ENCODE peak calls at places on chromosome 15, in six cellular contexts. One of them, this sample, is unnamed. For H3K27me3, the result is how much of the 10 kb centered on the place peaks cover.

GRCh38 chr15:34436956-34437442 is 609 bp downstream of the GOLGA8A start:
- DNase-seq in neural progenitor cell: peak
- DNase-seq in Peyer's patch: peak
- DNase-seq in psoas muscle: no peak
- DNase-seq in brain microvascular endothelial cell: no peak
- DNase-seq in testis: peak
- DNase-seq in this sample: peak

GRCh38 chr15:70231484-70231883 is 133.8 kb upstream of the TLE3 start:
- DNase-seq in neural progenitor cell: no peak
- DNase-seq in Peyer's patch: no peak
- DNase-seq in psoas muscle: no peak
- DNase-seq in brain microvascular endothelial cell: no peak
- DNase-seq in testis: no peak
- DNase-seq in this sample: no peak

GRCh38 chr15:87354661-87355410 is 901.7 kb downstream of the NTRK3 start:
- DNase-seq in neural progenitor cell: no peak
- DNase-seq in Peyer's patch: no peak
- DNase-seq in psoas muscle: no peak
- DNase-seq in brain microvascular endothelial cell: peak
- DNase-seq in testis: no peak
- DNase-seq in this sample: no peak

GRCh38 chr15:64009241-64009640 is 37.0 kb downstream of the DAPK2 start:
- DNase-seq in neural progenitor cell: no peak
- DNase-seq in Peyer's patch: no peak
- DNase-seq in psoas muscle: peak
- DNase-seq in brain microvascular endothelial cell: no peak
- DNase-seq in testis: no peak
- DNase-seq in this sample: no peak

GRCh38 chr15:82128401-82129143 is 82.8 kb upstream of the MEX3B start:
- DNase-seq in neural progenitor cell: no peak
- DNase-seq in Peyer's patch: no peak
- DNase-seq in psoas muscle: no peak
- DNase-seq in brain microvascular endothelial cell: no peak
- DNase-seq in testis: no peak
- DNase-seq in this sample: no peak

GRCh38 chr15:66784174-66784573 is 82.1 kb downstream of the SMAD6 start:
- DNase-seq in neural progenitor cell: no peak
- DNase-seq in Peyer's patch: no peak
- DNase-seq in psoas muscle: no peak
- DNase-seq in brain microvascular endothelial cell: no peak
- DNase-seq in testis: no peak
- DNase-seq in this sample: no peak

GRCh38 chr15:31230630-31231485 is 95.8 kb upstream of the KLF13 start:
- DNase-seq in neural progenitor cell: no peak
- DNase-seq in Peyer's patch: peak
- DNase-seq in psoas muscle: no peak
- DNase-seq in brain microvascular endothelial cell: no peak
- DNase-seq in testis: no peak
- DNase-seq in this sample: no peak

GRCh38 chr15:42058791-42059190 is 35.6 kb downstream of the PLA2G4D start:
- DNase-seq in neural progenitor cell: no peak
- DNase-seq in Peyer's patch: no peak
- DNase-seq in psoas muscle: no peak
- DNase-seq in brain microvascular endothelial cell: no peak
- DNase-seq in testis: peak
- DNase-seq in this sample: no peak

GRCh38 chr15:97736748-97737147 is 223.8 kb upstream of the ARRDC4 start:
- DNase-seq in neural progenitor cell: no peak
- DNase-seq in Peyer's patch: no peak
- DNase-seq in psoas muscle: no peak
- DNase-seq in brain microvascular endothelial cell: no peak
- DNase-seq in testis: no peak
- DNase-seq in this sample: no peak

GRCh38 chr15:42800731-42801474 is 64.0 kb upstream of the CDAN1 start:
- DNase-seq in neural progenitor cell: peak
- DNase-seq in Peyer's patch: no peak
- DNase-seq in psoas muscle: no peak
- DNase-seq in brain microvascular endothelial cell: no peak
- DNase-seq in testis: no peak
- DNase-seq in this sample: no peak

GRCh38 chr15:51947124-51947523 is 24.5 kb downstream of the LEO1 start:
- DNase-seq in neural progenitor cell: no peak
- DNase-seq in Peyer's patch: no peak
- DNase-seq in psoas muscle: no peak
- DNase-seq in brain microvascular endothelial cell: no peak
- DNase-seq in testis: no peak
- DNase-seq in this sample: no peak

GRCh38 chr15:68377766-68378165 is 54.2 kb downstream of the ITGA11 start:
- DNase-seq in neural progenitor cell: no peak
- DNase-seq in Peyer's patch: no peak
- DNase-seq in psoas muscle: no peak
- DNase-seq in brain microvascular endothelial cell: no peak
- DNase-seq in testis: no peak
- DNase-seq in this sample: no peak

GRCh38 chr15:56736308-56736707 is 3.0 kb upstream of the ZNF280D start:
- DNase-seq in neural progenitor cell: no peak
- DNase-seq in Peyer's patch: no peak
- DNase-seq in psoas muscle: no peak
- DNase-seq in brain microvascular endothelial cell: peak
- DNase-seq in testis: no peak
- DNase-seq in this sample: no peak

GRCh38 chr15:77030928-77031375 is 36.0 kb downstream of the PSTPIP1 start:
- DNase-seq in neural progenitor cell: peak
- DNase-seq in Peyer's patch: peak
- DNase-seq in psoas muscle: no peak
- DNase-seq in brain microvascular endothelial cell: no peak
- DNase-seq in testis: peak
- DNase-seq in this sample: no peak

GRCh38 chr15:36742696-36743095 is 163.3 kb downstream of the CDIN1 start:
- DNase-seq in neural progenitor cell: no peak
- DNase-seq in Peyer's patch: no peak
- DNase-seq in psoas muscle: no peak
- DNase-seq in brain microvascular endothelial cell: no peak
- DNase-seq in testis: no peak
- DNase-seq in this sample: no peak

GRCh38 chr15:81312790-81313543 is 11.0 kb downstream of the STARD5 start:
- DNase-seq in neural progenitor cell: no peak
- DNase-seq in Peyer's patch: peak
- DNase-seq in psoas muscle: peak
- DNase-seq in brain microvascular endothelial cell: peak
- DNase-seq in testis: peak
- DNase-seq in this sample: no peak

GRCh38 chr15:87672309-87672897 is 584.1 kb downstream of the NTRK3 start:
- DNase-seq in neural progenitor cell: peak
- DNase-seq in Peyer's patch: peak
- DNase-seq in psoas muscle: no peak
- DNase-seq in brain microvascular endothelial cell: peak
- DNase-seq in testis: peak
- DNase-seq in this sample: no peak

DNA sequence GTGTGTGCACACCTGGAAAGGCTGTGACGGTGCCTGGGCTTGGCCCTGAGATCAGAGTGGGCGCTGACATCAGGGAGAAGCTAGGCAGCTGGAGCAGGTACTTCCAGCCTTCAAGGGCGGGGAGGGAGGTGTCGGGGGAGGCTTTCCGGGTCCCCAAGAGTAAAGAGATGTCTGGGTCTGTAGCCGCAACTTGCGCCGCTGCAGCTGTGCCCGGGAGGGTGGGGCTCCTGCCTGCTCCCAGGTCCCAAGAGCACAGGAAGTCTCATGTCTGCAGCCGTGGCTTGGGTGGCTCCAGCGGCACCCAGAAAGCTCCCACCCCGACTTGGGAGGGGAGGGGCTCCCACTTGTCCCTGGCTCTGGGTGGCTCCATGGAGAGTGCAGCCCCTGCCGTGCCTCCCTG is 103.2 kb upstream of the BNIP2 start:
- DNase-seq in neural progenitor cell: no peak
- DNase-seq in Peyer's patch: peak
- DNase-seq in psoas muscle: no peak
- DNase-seq in brain microvascular endothelial cell: no peak
- DNase-seq in testis: no peak
- DNase-seq in this sample: no peak
- H3K27me3 ChIP-seq in neural progenitor cell: under half
- H3K27me3 ChIP-seq in Peyer's patch: under half
- H3K27me3 ChIP-seq in psoas muscle: under half
- H3K27me3 ChIP-seq in brain microvascular endothelial cell: under half
- H3K27me3 ChIP-seq in testis: under half
- H3K27me3 ChIP-seq in this sample: under half

GRCh38 chr15:38004218-38004848 is 69.9 kb downstream of the TMCO5A start:
- DNase-seq in neural progenitor cell: no peak
- DNase-seq in Peyer's patch: no peak
- DNase-seq in psoas muscle: no peak
- DNase-seq in brain microvascular endothelial cell: no peak
- DNase-seq in testis: no peak
- DNase-seq in this sample: no peak

GRCh38 chr15:38005949-38006800 is 71.7 kb downstream of the TMCO5A start:
- DNase-seq in neural progenitor cell: no peak
- DNase-seq in Peyer's patch: no peak
- DNase-seq in psoas muscle: no peak
- DNase-seq in brain microvascular endothelial cell: no peak
- DNase-seq in testis: peak
- DNase-seq in this sample: no peak

GRCh38 chr15:38002883-38003477 is 68.5 kb downstream of the TMCO5A start:
- DNase-seq in neural progenitor cell: peak
- DNase-seq in Peyer's patch: peak
- DNase-seq in psoas muscle: peak
- DNase-seq in brain microvascular endothelial cell: peak
- DNase-seq in testis: peak
- DNase-seq in this sample: no peak
- TF ChIP-seq CTCF in neural progenitor cell: peak
- TF ChIP-seq CTCF in Peyer's patch: peak
- TF ChIP-seq CTCF in psoas muscle: peak
- TF ChIP-seq CTCF in brain microvascular endothelial cell: peak
- TF ChIP-seq CTCF in testis: peak
- TF ChIP-seq CTCF in this sample: no peak

GRCh38 chr15:93716615-93717221 is 514.6 kb upstream of the MCTP2 start:
- DNase-seq in neural progenitor cell: no peak
- DNase-seq in Peyer's patch: no peak
- DNase-seq in psoas muscle: no peak
- DNase-seq in brain microvascular endothelial cell: no peak
- DNase-seq in testis: no peak
- DNase-seq in this sample: no peak
- H3K4me3 ChIP-seq in neural progenitor cell: no peak
- H3K4me3 ChIP-seq in Peyer's patch: no peak
- H3K4me3 ChIP-seq in psoas muscle: no peak
- H3K4me3 ChIP-seq in brain microvascular endothelial cell: no peak
- H3K4me3 ChIP-seq in testis: no peak
- H3K4me3 ChIP-seq in this sample: no peak

GRCh38 chr15:40925495-40925862 is 3.7 kb upstream of the DLL4 start:
- DNase-seq in neural progenitor cell: peak
- DNase-seq in Peyer's patch: no peak
- DNase-seq in psoas muscle: no peak
- DNase-seq in brain microvascular endothelial cell: no peak
- DNase-seq in testis: no peak
- DNase-seq in this sample: no peak
- H3K27me3 ChIP-seq in neural progenitor cell: half or more
- H3K27me3 ChIP-seq in Peyer's patch: under half
- H3K27me3 ChIP-seq in psoas muscle: half or more
- H3K27me3 ChIP-seq in brain microvascular endothelial cell: under half
- H3K27me3 ChIP-seq in testis: under half
- H3K27me3 ChIP-seq in this sample: under half

GRCh38 chr15:32998182-32998581 is 196.3 kb downstream of the FMN1 start:
- DNase-seq in neural progenitor cell: no peak
- DNase-seq in Peyer's patch: no peak
- DNase-seq in psoas muscle: no peak
- DNase-seq in brain microvascular endothelial cell: no peak
- DNase-seq in testis: no peak
- DNase-seq in this sample: no peak

GRCh38 chr15:32998979-32999677 is 195.4 kb downstream of the FMN1 start:
- DNase-seq in neural progenitor cell: no peak
- DNase-seq in Peyer's patch: no peak
- DNase-seq in psoas muscle: peak
- DNase-seq in brain microvascular endothelial cell: no peak
- DNase-seq in testis: no peak
- DNase-seq in this sample: no peak

GRCh38 chr15:32991544-32992192 is 202.8 kb downstream of the FMN1 start:
- DNase-seq in neural progenitor cell: no peak
- DNase-seq in Peyer's patch: no peak
- DNase-seq in psoas muscle: no peak
- DNase-seq in brain microvascular endothelial cell: no peak
- DNase-seq in testis: no peak
- DNase-seq in this sample: no peak

GRCh38 chr15:32993285-32993684 is 201.2 kb downstream of the FMN1 start:
- DNase-seq in neural progenitor cell: peak
- DNase-seq in Peyer's patch: no peak
- DNase-seq in psoas muscle: no peak
- DNase-seq in brain microvascular endothelial cell: no peak
- DNase-seq in testis: no peak
- DNase-seq in this sample: no peak

DNA sequence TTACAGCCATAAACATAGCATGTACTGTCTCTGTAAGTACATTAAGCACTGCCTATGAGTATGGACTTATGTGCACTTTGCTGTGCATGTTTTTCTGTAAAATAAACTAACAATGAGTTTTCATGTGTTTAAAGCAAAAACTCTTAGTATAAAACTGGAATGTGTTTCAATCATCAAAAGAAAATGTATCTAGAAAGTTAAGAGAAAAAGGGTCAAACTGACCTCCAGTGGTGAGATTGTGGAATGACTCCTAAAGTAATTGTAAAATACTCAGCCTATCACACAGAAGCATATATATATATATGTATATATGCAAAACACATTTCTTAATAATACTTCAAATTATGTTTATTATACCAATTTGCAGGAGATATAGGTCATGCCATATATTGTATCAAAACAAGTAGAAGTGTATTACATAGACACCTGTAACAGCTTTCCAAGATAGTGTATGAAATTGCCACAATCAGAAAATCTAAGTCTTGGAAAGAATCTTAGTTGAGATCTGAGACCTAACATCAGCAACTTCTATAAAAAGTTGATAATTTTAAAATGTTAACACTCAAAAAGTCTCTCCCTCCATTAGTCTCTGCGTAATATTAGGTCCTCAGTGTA is 199.6 kb downstream of the FMN1 start:
- DNase-seq in neural progenitor cell: peak
- DNase-seq in Peyer's patch: no peak
- DNase-seq in psoas muscle: no peak
- DNase-seq in brain microvascular endothelial cell: peak
- DNase-seq in testis: no peak
- DNase-seq in this sample: no peak
- TF ChIP-seq CTCF in neural progenitor cell: peak
- TF ChIP-seq CTCF in Peyer's patch: peak
- TF ChIP-seq CTCF in psoas muscle: peak
- TF ChIP-seq CTCF in brain microvascular endothelial cell: peak
- TF ChIP-seq CTCF in testis: peak
- TF ChIP-seq CTCF in this sample: peak

GRCh38 chr15:45458746-45459403 is 63.7 kb downstream of the SLC30A4 start:
- DNase-seq in neural progenitor cell: peak
- DNase-seq in Peyer's patch: peak
- DNase-seq in psoas muscle: peak
- DNase-seq in brain microvascular endothelial cell: no peak
- DNase-seq in testis: peak
- DNase-seq in this sample: peak
- H3K4me3 ChIP-seq in neural progenitor cell: peak
- H3K4me3 ChIP-seq in Peyer's patch: peak
- H3K4me3 ChIP-seq in psoas muscle: peak
- H3K4me3 ChIP-seq in brain microvascular endothelial cell: peak
- H3K4me3 ChIP-seq in testis: peak
- H3K4me3 ChIP-seq in this sample: peak